ENCODE peak calls at places on chromosome 12, in seven cellular contexts. One of them, this sample, is unnamed.

GRCh38 chr12:102879144-102879763 is 37.8 kb downstream of the PAH start:
- DNase-seq in activated CD4-positive, alpha-beta T cell treated with anti-CD3 and anti-CD28 coated beads for 4 hours: no peak
- DNase-seq in astrocyte of the spinal cord: no peak
- DNase-seq in cardiac muscle cell: peak
- DNase-seq in ecto neural progenitor cell: peak
- DNase-seq in iris pigment epithelial cell: peak
- DNase-seq in anterior cingulate cortex: peak
- DNase-seq in this sample: peak

GRCh38 chr12:48817957-48818830 is at the start of gene CACNB3:
- DNase-seq in activated CD4-positive, alpha-beta T cell treated with anti-CD3 and anti-CD28 coated beads for 4 hours: peak
- DNase-seq in astrocyte of the spinal cord: peak
- DNase-seq in cardiac muscle cell: peak
- DNase-seq in ecto neural progenitor cell: peak
- DNase-seq in iris pigment epithelial cell: peak
- DNase-seq in anterior cingulate cortex: peak
- DNase-seq in this sample: peak

GRCh38 chr12:113591480-113591971 is 119.9 kb upstream of the LHX5 start:
- DNase-seq in activated CD4-positive, alpha-beta T cell treated with anti-CD3 and anti-CD28 coated beads for 4 hours: no peak
- DNase-seq in astrocyte of the spinal cord: no peak
- DNase-seq in cardiac muscle cell: no peak
- DNase-seq in ecto neural progenitor cell: peak
- DNase-seq in iris pigment epithelial cell: no peak
- DNase-seq in anterior cingulate cortex: no peak
- DNase-seq in this sample: peak

GRCh38 chr12:27808831-27809230 is 28.8 kb upstream of the MANSC4 start:
- DNase-seq in activated CD4-positive, alpha-beta T cell treated with anti-CD3 and anti-CD28 coated beads for 4 hours: no peak
- DNase-seq in astrocyte of the spinal cord: no peak
- DNase-seq in cardiac muscle cell: no peak
- DNase-seq in ecto neural progenitor cell: no peak
- DNase-seq in iris pigment epithelial cell: no peak
- DNase-seq in anterior cingulate cortex: no peak
- DNase-seq in this sample: peak

GRCh38 chr12:3607039-3607719 is 116.2 kb downstream of the PRMT8 start:
- DNase-seq in activated CD4-positive, alpha-beta T cell treated with anti-CD3 and anti-CD28 coated beads for 4 hours: no peak
- DNase-seq in astrocyte of the spinal cord: no peak
- DNase-seq in cardiac muscle cell: no peak
- DNase-seq in ecto neural progenitor cell: no peak
- DNase-seq in iris pigment epithelial cell: no peak
- DNase-seq in anterior cingulate cortex: no peak
- DNase-seq in this sample: peak

GRCh38 chr12:76563061-76563460 is 3.5 kb upstream of the OSBPL8 start:
- DNase-seq in activated CD4-positive, alpha-beta T cell treated with anti-CD3 and anti-CD28 coated beads for 4 hours: no peak
- DNase-seq in astrocyte of the spinal cord: no peak
- DNase-seq in cardiac muscle cell: no peak
- DNase-seq in ecto neural progenitor cell: no peak
- DNase-seq in iris pigment epithelial cell: no peak
- DNase-seq in anterior cingulate cortex: no peak
- DNase-seq in this sample: no peak

GRCh38 chr12:18492372-18493025 is 231.2 kb downstream of the PIK3C2G start:
- DNase-seq in activated CD4-positive, alpha-beta T cell treated with anti-CD3 and anti-CD28 coated beads for 4 hours: no peak
- DNase-seq in astrocyte of the spinal cord: peak
- DNase-seq in cardiac muscle cell: peak
- DNase-seq in ecto neural progenitor cell: no peak
- DNase-seq in iris pigment epithelial cell: peak
- DNase-seq in anterior cingulate cortex: no peak
- DNase-seq in this sample: no peak

GRCh38 chr12:25694072-25694471 is 141.0 kb upstream of the LMNTD1 start:
- DNase-seq in activated CD4-positive, alpha-beta T cell treated with anti-CD3 and anti-CD28 coated beads for 4 hours: no peak
- DNase-seq in astrocyte of the spinal cord: peak
- DNase-seq in cardiac muscle cell: peak
- DNase-seq in ecto neural progenitor cell: no peak
- DNase-seq in iris pigment epithelial cell: peak
- DNase-seq in anterior cingulate cortex: no peak
- DNase-seq in this sample: no peak

GRCh38 chr12:92462049-92462448 is 240.7 kb upstream of the PLEKHG7 start:
- DNase-seq in activated CD4-positive, alpha-beta T cell treated with anti-CD3 and anti-CD28 coated beads for 4 hours: no peak
- DNase-seq in astrocyte of the spinal cord: no peak
- DNase-seq in cardiac muscle cell: peak
- DNase-seq in ecto neural progenitor cell: no peak
- DNase-seq in iris pigment epithelial cell: peak
- DNase-seq in anterior cingulate cortex: no peak
- DNase-seq in this sample: no peak

GRCh38 chr12:68497702-68498101 is 113.0 kb upstream of the RAP1B start:
- DNase-seq in activated CD4-positive, alpha-beta T cell treated with anti-CD3 and anti-CD28 coated beads for 4 hours: no peak
- DNase-seq in astrocyte of the spinal cord: peak
- DNase-seq in cardiac muscle cell: peak
- DNase-seq in ecto neural progenitor cell: no peak
- DNase-seq in iris pigment epithelial cell: peak
- DNase-seq in anterior cingulate cortex: no peak
- DNase-seq in this sample: no peak

GRCh38 chr12:31368666-31369361 is 42.9 kb upstream of the SINHCAF start:
- DNase-seq in activated CD4-positive, alpha-beta T cell treated with anti-CD3 and anti-CD28 coated beads for 4 hours: no peak
- DNase-seq in astrocyte of the spinal cord: no peak
- DNase-seq in cardiac muscle cell: peak
- DNase-seq in ecto neural progenitor cell: peak
- DNase-seq in iris pigment epithelial cell: peak
- DNase-seq in anterior cingulate cortex: no peak
- DNase-seq in this sample: peak

GRCh38 chr12:30200864-30201263 is 417.1 kb upstream of the TMTC1 start:
- DNase-seq in activated CD4-positive, alpha-beta T cell treated with anti-CD3 and anti-CD28 coated beads for 4 hours: no peak
- DNase-seq in astrocyte of the spinal cord: peak
- DNase-seq in cardiac muscle cell: peak
- DNase-seq in ecto neural progenitor cell: no peak
- DNase-seq in iris pigment epithelial cell: no peak
- DNase-seq in anterior cingulate cortex: no peak
- DNase-seq in this sample: no peak

GRCh38 chr12:6345319-6346071 is 3.6 kb upstream of the TNFRSF1A start:
- DNase-seq in activated CD4-positive, alpha-beta T cell treated with anti-CD3 and anti-CD28 coated beads for 4 hours: peak
- DNase-seq in astrocyte of the spinal cord: peak
- DNase-seq in cardiac muscle cell: peak
- DNase-seq in ecto neural progenitor cell: no peak
- DNase-seq in iris pigment epithelial cell: peak
- DNase-seq in anterior cingulate cortex: no peak
- DNase-seq in this sample: no peak

GRCh38 chr12:91140660-91141045 is 29.4 kb upstream of the LUM start:
- DNase-seq in activated CD4-positive, alpha-beta T cell treated with anti-CD3 and anti-CD28 coated beads for 4 hours: no peak
- DNase-seq in astrocyte of the spinal cord: no peak
- DNase-seq in cardiac muscle cell: peak
- DNase-seq in ecto neural progenitor cell: no peak
- DNase-seq in iris pigment epithelial cell: peak
- DNase-seq in anterior cingulate cortex: no peak
- DNase-seq in this sample: no peak